ENCODE peak calls at places on chromosomes 2 and 18, in four cellular contexts. X is thoracic aorta, R is activated T-helper 1 cell treated with Interleukin-2 at 50 U/mL for 16 hours, Q is skeletal muscle cell. G is an unnamed sample.

GRCh38 chr18:39453882-39454281 is 1888.3 kb upstream of the CELF4 start:
- DNase-seq in X (no peak), R (no peak), Q (peak; percentile 77), G (no peak)

GRCh38 chr2:74764429-74765272 is 69.3 kb upstream of the HK2 start:
- DNase-seq in X (no peak), R (no peak), Q (no peak), G (no peak)

GRCh38 chr2:98269274-98269673 is 77.0 kb upstream of the CNGA3 start:
- DNase-seq in X (no peak), R (no peak), Q (no peak), G (no peak)

GRCh38 chr18:47701133-47701532 is 229.3 kb downstream of the SMAD2 start:
- DNase-seq in X (no peak), R (no peak), Q (no peak), G (no peak)

GRCh38 chr2:102717308-102718018 is 44.4 kb upstream of the TMEM182 start:
- DNase-seq in X (no peak), R (no peak), Q (peak; percentile 40), G (no peak)

GRCh38 chr2:171882095-171882769 is 11.8 kb downstream of the SLC25A12 start:
- DNase-seq in X (no peak), R (no peak), Q (no peak), G (no peak)

GRCh38 chr2:40283111-40283909 is 168.6 kb downstream of the SLC8A1 start:
- DNase-seq in X (no peak), R (no peak), Q (no peak), G (no peak)

GRCh38 chr2:202140522-202141292 is 67.7 kb downstream of the KIAA2012 start:
- DNase-seq in X (no peak), R (no peak), Q (no peak), G (no peak)

GRCh38 chr2:186718895-186719294 is 25.0 kb downstream of the FAM171B start:
- DNase-seq in X (no peak), R (no peak), Q (no peak), G (no peak)